ENCODE peak calls at places on chromosome 22, in five cellular contexts. X is stimulated activated CD8-positive, alpha-beta memory T cell treated with anti-CD3 and anti-CD28 coated beads, Interleukin-2, amount 100 ng/mL, for 48 hours; K is NCI-H187 treated with DMSO at 0.1 percent for 48 hours; U is astrocyte of the spinal cord; T is posterior vena cava. Z is an unnamed sample.

GRCh38 chr22:17284917-17285316 is 65.7 kb upstream of the ADA2 start:
- DNase-seq in X (no peak), K (no peak), U (no peak), T (peak; percentile 28), Z (no peak)

GRCh38 chr22:37381489-37381888 is 45.8 kb downstream of the ELFN2 start:
- DNase-seq in X (no peak), K (no peak), U (no peak), T (no peak), Z (no peak)

GRCh38 chr22:46323126-46323525 is 12.4 kb upstream of the TRMU start:
- DNase-seq in X (no peak), K (no peak), U (no peak), T (no peak), Z (no peak)

GRCh38 chr22:25497269-25497668 is 67.2 kb upstream of the GRK3 start:
- DNase-seq in X (no peak), K (no peak), U (peak; percentile 29), T (no peak), Z (no peak)

GRCh38 chr22:43884600-43885318 is 7.1 kb downstream of the PNPLA5 start:
- DNase-seq in X (peak; percentile 51), K (no peak), U (peak; percentile 22), T (peak; percentile 85), Z (peak; percentile 77)

GRCh38 chr22:33418483-33418882 is 360.3 kb upstream of the SYN3 start:
- DNase-seq in X (no peak), K (no peak), U (no peak), T (no peak), Z (peak; percentile 23)

GRCh38 chr22:17370036-17370765 is 941 bp downstream of the CECR2 start:
- DNase-seq in X (no peak), K (no peak), U (no peak), T (no peak), Z (peak; percentile 76)

GRCh38 chr22:39456262-39457046 is at the start of gene MGAT3:
- DNase-seq in X (no peak), K (no peak), U (no peak), T (no peak), Z (no peak)

GRCh38 chr22:28297504-28297903 is 378.4 kb upstream of the PITPNB start:
- DNase-seq in X (no peak), K (no peak), U (no peak), T (no peak), Z (no peak)

GRCh38 chr22:28430656-28431055 is 249.0 kb downstream of the TTC28 start:
- DNase-seq in X (no peak), K (no peak), U (no peak), T (no peak), Z (no peak)

GRCh38 chr22:39522567-39523300 is 2.4 kb downstream of the ATF4 start:
- DNase-seq in X (no peak), K (no peak), U (peak; percentile 57), T (no peak), Z (peak; percentile 23)

GRCh38 chr22:30314918-30315317 is 11.8 kb downstream of the TBC1D10A start:
- DNase-seq in X (no peak), K (no peak), U (no peak), T (no peak), Z (no peak)

GRCh38 chr22:40261783-40262182 is 84.1 kb downstream of the TNRC6B start:
- DNase-seq in X (no peak), K (no peak), U (no peak), T (no peak), Z (no peak)

GRCh38 chr22:19395276-19395675 is 36.3 kb downstream of the HIRA start:
- DNase-seq in X (no peak), K (no peak), U (no peak), T (no peak), Z (no peak)

GRCh38 chr22:29183971-29184595 is 21.6 kb upstream of the EMID1 start:
- DNase-seq in X (no peak), K (no peak), U (no peak), T (no peak), Z (no peak)

GRCh38 chr22:38310518-38311330 is 6.5 kb downstream of the CSNK1E start:
- DNase-seq in X (no peak), K (no peak), U (no peak), T (no peak), Z (no peak)

GRCh38 chr22:26404851-26405357 is 24.2 kb upstream of the ASPHD2 start:
- DNase-seq in X (no peak), K (no peak), U (no peak), T (no peak), Z (peak; percentile 33)

GRCh38 chr22:47221840-47222615 is 459.6 kb downstream of the TBC1D22A start:
- DNase-seq in X (no peak), K (no peak), U (no peak), T (peak; percentile 62), Z (no peak)

GRCh38 chr22:21929253-21929652 is 23.4 kb downstream of the PPM1F start:
- DNase-seq in X (no peak), K (no peak), U (no peak), T (no peak), Z (no peak)

GRCh38 chr22:38744981-38745380 is 10.8 kb downstream of the SUN2 start:
- DNase-seq in X (no peak), K (no peak), U (no peak), T (no peak), Z (no peak)

GRCh38 chr22:27348634-27349033 is 452.9 kb downstream of the MN1 start:
- DNase-seq in X (no peak), K (no peak), U (no peak), T (no peak), Z (no peak)

GRCh38 chr22:22076937-22077703 is 94.5 kb upstream of the TOP3B start:
- DNase-seq in X (no peak), K (no peak), U (no peak), T (no peak), Z (no peak)

GRCh38 chr22:23359583-23360123 is 179.3 kb downstream of the BCR start:
- DNase-seq in X (no peak), K (no peak), U (no peak), T (no peak), Z (no peak)

GRCh38 chr22:42990131-42990838 is 24.7 kb downstream of the PACSIN2 start:
- DNase-seq in X (no peak), K (no peak), U (peak; percentile 85), T (no peak), Z (peak; percentile 26)